ENCODE peak calls at places on chromosome 3, in five cellular contexts. L is NT2/D1; K is mesenchymal stem cell; J is mesendoderm; P is CD8-positive, alpha-beta memory T cell. T is an unnamed sample. For H3K27me3 and H3K36me3, the result is how much of the 10 kb centered on the place peaks cover.

GRCh38 chr3:48899298-48899697 is 616 bp upstream of the SLC25A20 start:
- DNase-seq in L (no peak), K (peak), J (no peak), P (no peak), T (no peak)

GRCh38 chr3:30659270-30660127 is 53.1 kb downstream of the TGFBR2 start:
- DNase-seq in L (peak), K (peak), J (peak), P (no peak), T (no peak)

GRCh38 chr3:69204315-69204957 is 82.0 kb upstream of the LMOD3 start:
- DNase-seq in L (no peak), K (no peak), J (no peak), P (no peak), T (no peak)

GRCh38 chr3:46406786-46407611 is at the start of the genes CCR5AS and CCRL2:
- DNase-seq in L (no peak), K (peak), J (peak), P (peak), T (no peak)

GRCh38 chr3:72346526-72346926 is 501.7 kb downstream of the SHQ1 start:
- DNase-seq in L (no peak), K (peak), J (peak), P (no peak), T (no peak)

GRCh38 chr3:36908647-36909180 is 36.1 kb downstream of the TRANK1 start:
- DNase-seq in L (no peak), K (no peak), J (no peak), P (no peak), T (no peak)

GRCh38 chr3:101065962-101066361 is 72.7 kb upstream of the ABI3BP start:
- DNase-seq in L (no peak), K (peak), J (peak), P (no peak), T (no peak)

GRCh38 chr3:127177226-127177625 is 15.7 kb upstream of the PRR23E start:
- DNase-seq in L (no peak), K (no peak), J (peak), P (no peak), T (no peak)

GRCh38 chr3:100781311-100781710 is 72.0 kb downstream of the TFG start:
- DNase-seq in L (no peak), K (no peak), J (peak), P (no peak), T (no peak)

GRCh38 chr3:22414239-22414638 is 663.2 kb upstream of the ZNF385D start:
- DNase-seq in L (no peak), K (no peak), J (no peak), P (no peak), T (no peak)

GRCh38 chr3:132029182-132029902 is 5.5 kb downstream of the CPNE4 start:
- DNase-seq in L (peak), K (peak), J (peak), P (peak), T (peak)

GRCh38 chr3:46293991-46294833 is 52.0 kb downstream of the CCR3 start:
- DNase-seq in L (no peak), K (no peak), J (no peak), P (no peak), T (no peak)

GRCh38 chr3:73805435-73805834 is 180.7 kb upstream of the PDZRN3 start:
- DNase-seq in L (no peak), K (no peak), J (no peak), P (no peak), T (no peak)

GRCh38 chr3:117165611-117166051 is 456.1 kb downstream of the TUSC7 start:
- DNase-seq in L (peak), K (no peak), J (peak), P (no peak), T (peak)

GRCh38 chr3:141368062-141368924 is at the start of gene ZBTB38:
- DNase-seq in L (peak), K (peak), J (peak), P (no peak), T (peak)
- H3K4me3 ChIP-seq in L (peak), K (no peak), J (no peak), P (no peak), T (no peak)

GRCh38 chr3:54083901-54084300 is 38.5 kb upstream of the CACNA2D3 start:
- DNase-seq in L (no peak), K (no peak), J (no peak), P (no peak), T (no peak)
- H3K27me3 ChIP-seq in L (under half), K (under half), J (under half), P (under half), T (under half)

GRCh38 chr3:136277634-136278033 is 27.5 kb downstream of the PCCB start:
- DNase-seq in L (peak), K (no peak), J (peak), P (no peak), T (peak)

GRCh38 chr3:136276049-136276755 is 26.1 kb downstream of the PCCB start:
- DNase-seq in L (no peak), K (no peak), J (peak), P (no peak), T (no peak)

GRCh38 chr3:136280961-136281360 is 30.8 kb downstream of the PCCB start:
- DNase-seq in L (no peak), K (no peak), J (no peak), P (no peak), T (no peak)

GRCh38 chr3:136279092-136279491 is 29.0 kb downstream of the PCCB start:
- DNase-seq in L (no peak), K (no peak), J (no peak), P (no peak), T (no peak)

DNA sequence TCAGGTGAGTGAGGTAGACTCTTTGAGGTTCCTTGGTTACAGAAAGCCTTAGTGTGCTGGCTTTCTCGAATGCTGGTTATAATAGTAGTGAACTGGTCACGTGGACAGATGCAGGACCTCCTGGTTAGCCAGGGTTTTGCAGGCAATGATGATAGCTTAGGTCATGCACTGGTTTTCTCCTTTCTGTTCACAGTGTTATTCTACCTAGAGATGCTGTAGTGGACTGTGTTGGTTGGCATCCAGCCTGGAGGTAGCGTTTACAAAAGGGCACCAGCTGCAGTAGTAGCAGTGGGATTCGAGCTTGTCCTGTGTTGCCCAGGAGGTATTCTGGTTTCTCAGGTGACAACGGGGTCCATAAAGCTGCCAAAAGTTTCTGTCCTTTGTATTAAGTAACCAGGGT is 27.0 kb downstream of the PCCB start:
- DNase-seq in L (no peak), K (no peak), J (no peak), P (no peak), T (no peak)
- H3K36me3 ChIP-seq in L (under half), K (under half), J (under half), P (under half), T (under half)

DNA sequence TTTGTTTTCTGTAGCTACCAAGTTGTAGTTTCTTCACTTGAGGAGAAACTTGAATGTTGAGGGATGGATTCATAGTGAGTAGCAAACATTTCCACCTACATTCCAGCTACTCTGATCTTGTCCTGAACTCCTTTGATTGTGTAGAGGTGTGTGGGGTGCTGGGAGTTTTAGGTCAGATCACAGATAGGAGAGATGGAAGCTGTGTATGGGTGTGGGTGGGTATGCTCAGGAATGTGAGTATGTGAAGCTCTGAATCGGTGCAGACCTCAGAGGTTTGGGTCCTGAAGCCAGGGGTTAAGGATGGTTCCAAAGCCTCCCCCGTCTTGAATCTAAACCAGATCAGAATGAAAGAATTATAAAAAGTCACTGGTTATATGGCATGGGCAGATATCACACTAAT is 52.6 kb upstream of the VILL start:
- DNase-seq in L (no peak), K (no peak), J (no peak), P (no peak), T (no peak)
- H3K4me3 ChIP-seq in L (no peak), K (no peak), J (no peak), P (no peak), T (no peak)

T was measured in H7.